ENCODE peak calls at places on chromosomes 2 and 18, in four cellular contexts. A, G, V and Z are unnamed samples.

GRCh38 chr2:52956766-52957165 is 810.8 kb upstream of the CHAC2 start:
- DNase-seq in A (no peak), G (no peak), V (no peak), Z (no peak)

GRCh38 chr2:127986548-127987079 is 41.2 kb downstream of the SAP130 start:
- DNase-seq in A (no peak), G (no peak), V (no peak), Z (no peak)

GRCh38 chr2:44136186-44136585 is 32.5 kb upstream of the PPM1B start:
- DNase-seq in G (no peak), V (peak), A (no peak), Z (no peak)

GRCh38 chr2:7673843-7674242 is 756.6 kb downstream of the RNF144A start:
- DNase-seq in V (no peak), A (no peak), G (no peak), Z (no peak)

GRCh38 chr2:45361666-45362065 is 249.4 kb downstream of the SRBD1 start:
- DNase-seq in A (no peak), V (no peak), G (no peak), Z (no peak)

GRCh38 chr2:119838179-119838578 is 78.5 kb downstream of the PTPN4 start:
- DNase-seq in V (no peak), G (no peak), A (no peak), Z (no peak)

GRCh38 chr2:3743951-3744555 is 40.7 kb downstream of the DCDC2C start:
- DNase-seq in V (no peak), A (no peak), G (no peak), Z (no peak)

GRCh38 chr18:63795611-63796010 is 20.4 kb downstream of the SERPINB7 start:
- DNase-seq in A (no peak), V (no peak), G (no peak), Z (no peak)

GRCh38 chr2:179263015-179263414 is 1.6 kb downstream of the SESTD1 start:
- DNase-seq in A (no peak), G (no peak), V (peak), Z (no peak)

GRCh38 chr2:191539068-191539467 is 138.9 kb upstream of the NABP1 start:
- DNase-seq in V (peak), A (no peak), G (peak), Z (no peak)

GRCh38 chr2:62596061-62596658 is 90.2 kb upstream of the TMEM17 start:
- DNase-seq in G (no peak), V (peak), A (no peak), Z (no peak)

GRCh38 chr2:105081006-105081701 is 43.3 kb downstream of the MRPS9 start:
- DNase-seq in V (peak), G (no peak), A (no peak), Z (no peak)

GRCh38 chr2:9556121-9556869 is 665 bp upstream of the ADAM17 start:
- DNase-seq in G (peak), A (no peak), V (peak), Z (peak)